ENCODE peak calls at places on chromosome 22, in five cellular contexts. Q, X, J, W and P are unnamed samples. For H3K4me1 and H3K9me3, the result is how much of the 10 kb centered on the place peaks cover.

GRCh38 chr22:31282748-31283468 is 9.4 kb downstream of the PIK3IP1 start:
- DNase-seq in Q (no peak), X (no peak), J (no peak), W (no peak), P (no peak)

GRCh38 chr22:37843746-37844089 is 416 bp downstream of the ANKRD54 start:
- DNase-seq in Q (peak), X (no peak), J (no peak), W (no peak), P (no peak)

GRCh38 chr22:47382164-47382890 is 619.9 kb downstream of the TBC1D22A start:
- DNase-seq in Q (no peak), X (no peak), J (no peak), W (no peak), P (no peak)

GRCh38 chr22:30861131-30861530 is 107.4 kb downstream of the MORC2 start:
- DNase-seq in Q (no peak), X (no peak), J (no peak), W (no peak), P (no peak)

GRCh38 chr22:43418079-43418825 is 6.4 kb downstream of the MPPED1 start:
- DNase-seq in Q (no peak), X (no peak), J (no peak), W (no peak), P (no peak)

GRCh38 chr22:44357962-44358553 is 45.3 kb upstream of the SHISAL1 start:
- DNase-seq in Q (no peak), X (no peak), J (no peak), W (no peak), P (no peak)

GRCh38 chr22:42307806-42308563 is 37.5 kb upstream of the TCF20 start:
- DNase-seq in Q (no peak), X (no peak), J (no peak), W (no peak), P (no peak)

GRCh38 chr22:32050678-32051515 is 7.8 kb downstream of the SLC5A1 start:
- DNase-seq in Q (peak), X (peak), J (no peak), W (no peak), P (peak)

GRCh38 chr22:38862375-38863329 is 9.4 kb downstream of the CBX6 start:
- DNase-seq in Q (no peak), X (no peak), J (peak), W (no peak), P (no peak)

GRCh38 chr22:32333141-32333768 is 24.4 kb upstream of the RFPL3 start:
- DNase-seq in Q (no peak), X (no peak), J (no peak), W (peak), P (no peak)

GRCh38 chr22:21764038-21764804 is 28.6 kb upstream of the YPEL1 start:
- DNase-seq in Q (no peak), X (no peak), J (no peak), W (no peak), P (peak)

GRCh38 chr22:38316340-38317236 is 645 bp downstream of the CSNK1E start:
- DNase-seq in Q (peak), X (peak), J (peak), W (peak), P (peak)

GRCh38 chr22:23414727-23415489 is 165.2 kb downstream of the IGLL1 start:
- DNase-seq in Q (no peak), X (no peak), J (no peak), W (no peak), P (no peak)

GRCh38 chr22:42863349-42863911 is 6.4 kb upstream of the ARFGAP3 start:
- DNase-seq in Q (no peak), X (no peak), J (no peak), W (no peak), P (no peak)

GRCh38 chr22:29842740-29843139 is 4.7 kb upstream of the ASCC2 start:
- DNase-seq in Q (no peak), X (no peak), J (no peak), W (no peak), P (no peak)

GRCh38 chr22:36383110-36383581 is 4.6 kb downstream of the MYH9 start:
- DNase-seq in Q (peak), X (peak), J (no peak), W (peak), P (peak)

GRCh38 chr22:46900549-46900948 is 138.1 kb downstream of the TBC1D22A start:
- DNase-seq in Q (no peak), X (no peak), J (no peak), W (no peak), P (no peak)

GRCh38 chr22:37209140-37209845 is 3.0 kb downstream of the SSTR3 start:
- DNase-seq in Q (no peak), X (no peak), J (no peak), W (peak), P (no peak)

GRCh38 chr22:33563568-33563967 is 356.7 kb downstream of the LARGE1 start:
- DNase-seq in Q (no peak), X (no peak), J (no peak), W (no peak), P (no peak)

GRCh38 chr22:21714784-21715183 is 20.8 kb downstream of the YPEL1 start:
- DNase-seq in Q (no peak), X (no peak), J (no peak), W (no peak), P (no peak)

GRCh38 chr22:44759430-44760310 is 7.3 kb downstream of the ARHGAP8 start:
- DNase-seq in Q (no peak), X (no peak), J (no peak), W (no peak), P (no peak)

GRCh38 chr22:49887074-49887471 is 31.2 kb downstream of the ALG12 start:
- DNase-seq in Q (no peak), X (no peak), J (no peak), W (no peak), P (no peak)
- H3K4me1 ChIP-seq in Q (under half), X (under half), J (under half), W (under half), P (under half)

DNA sequence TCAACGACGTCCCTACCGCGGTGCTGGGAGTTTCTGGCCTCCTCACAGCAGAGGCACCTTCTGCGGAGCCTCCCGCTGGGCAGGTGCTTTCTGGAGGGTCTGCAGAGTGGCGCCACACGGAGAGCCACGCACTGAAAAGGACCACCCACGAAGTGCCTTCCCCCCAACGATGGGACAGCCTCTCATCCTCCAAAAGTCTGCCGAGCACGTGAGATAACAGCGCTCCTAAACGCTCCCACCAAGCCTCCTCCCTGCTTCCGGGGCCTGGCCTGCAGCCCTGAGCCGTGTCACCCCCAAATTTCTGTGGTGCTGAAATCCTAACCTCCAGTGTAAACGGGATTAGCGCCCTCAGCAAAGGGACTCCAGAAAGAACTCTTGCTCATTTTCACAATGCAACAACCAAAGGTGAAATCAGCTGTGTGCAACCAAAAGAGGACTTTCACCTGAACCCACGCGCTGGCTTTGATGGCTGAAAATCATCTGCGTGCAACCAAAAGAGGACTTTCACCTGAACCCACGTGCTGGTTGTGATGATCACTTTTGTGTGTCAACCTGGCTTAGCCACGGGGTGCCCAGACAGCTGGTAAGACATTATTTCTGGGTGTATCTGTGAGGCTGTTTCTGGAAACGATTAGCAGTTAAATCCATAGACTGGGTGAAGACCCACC is 924.6 kb downstream of the BRD1 start:
- DNase-seq in Q (no peak), X (no peak), J (no peak), W (no peak), P (no peak)
- H3K9me3 ChIP-seq in Q (under half), X (under half), J (under half), W (under half), P (under half)

GRCh38 chr22:40412441-40412840 is 42.0 kb downstream of the SGSM3 start:
- DNase-seq in Q (no peak), X (no peak), J (no peak), W (no peak), P (no peak)
- H3K27ac ChIP-seq in Q (no peak), X (no peak), J (no peak), W (no peak), P (no peak)

GRCh38 chr22:49935561-49935960 is 17.1 kb downstream of the CRELD2 start:
- DNase-seq in Q (no peak), X (no peak), J (peak), W (no peak), P (no peak)
- H3K4me1 ChIP-seq in Q (under half), X (under half), J (half or more), W (under half), P (under half)